ENCODE peak calls at places on chromosomes 7 and 10, in eight cellular contexts. B is fibroblast of mammary gland, Q is H1, C is dorsolateral prefrontal cortex, G is AG04450, X is AG09309, R is epithelial cell of esophagus, P is astrocyte of the spinal cord. O is an unnamed sample.

GRCh38 chr10:47028466-47028865 is 117.2 kb downstream of the PTPN20 start:
- DNase-seq in G (no peak), Q (no peak), X (no peak), P (no peak), C (no peak), R (no peak), B (no peak), O (no peak)

GRCh38 chr7:80244206-80244956 is 109.8 kb downstream of the GNAI1 start:
- DNase-seq in Q (no peak), G (no peak), R (no peak), B (peak; percentile 55), P (no peak), C (no peak), X (peak; percentile 32), O (no peak)

GRCh38 chr7:50824882-50825281 is 42.2 kb upstream of the GRB10 start:
- DNase-seq in X (no peak), Q (no peak), R (peak; percentile 64), C (no peak), P (no peak), B (no peak), G (no peak), O (no peak)

GRCh38 chr10:110392860-110393732 is 88.4 kb upstream of the SMNDC1 start:
- DNase-seq in R (peak; percentile 71), P (no peak), C (no peak), B (peak; percentile 93), G (peak; percentile 43), Q (no peak), X (peak; percentile 55), O (peak; percentile 33)

GRCh38 chr7:2510909-2511768 is 8.4 kb upstream of the LFNG start:
- DNase-seq in G (no peak), B (no peak), X (no peak), Q (no peak), C (no peak), R (no peak), P (no peak), O (no peak)

GRCh38 chr10:7170626-7171322 is 240.1 kb downstream of the SFMBT2 start:
- DNase-seq in Q (no peak), C (peak; percentile 65), G (no peak), B (no peak), X (no peak), R (no peak), P (peak; percentile 5), O (no peak)

GRCh38 chr7:156139633-156140032 is 327.4 kb upstream of the SHH start:
- DNase-seq in C (no peak), X (no peak), Q (no peak), B (no peak), G (no peak), R (no peak), P (no peak), O (no peak)

GRCh38 chr7:1708640-1709249 is 38.7 kb downstream of the ELFN1 start:
- DNase-seq in X (no peak), R (no peak), C (no peak), P (no peak), B (no peak), Q (no peak), G (no peak), O (no peak)

GRCh38 chr7:99499356-99499712 is 747 bp downstream of the ZNF394 start:
- DNase-seq in X (no peak), G (no peak), P (peak; percentile 4), B (peak; percentile 17), C (no peak), Q (no peak), R (peak; percentile 20), O (no peak)

GRCh38 chr10:88991161-88991899 is 732 bp downstream of the FAS start:
- DNase-seq in P (peak; percentile 82), X (no peak), G (no peak), C (peak; percentile 16), R (peak; percentile 82), B (peak; percentile 81), Q (no peak), O (peak; percentile 68)

GRCh38 chr10:104315486-104315921 is 22.8 kb downstream of the ITPRIP start:
- DNase-seq in R (no peak), X (no peak), P (no peak), Q (no peak), B (no peak), C (no peak), G (no peak), O (no peak)

GRCh38 chr7:100465299-100465698 is 1.2 kb upstream of the SPACDR start:
- DNase-seq in G (no peak), X (no peak), C (no peak), B (no peak), Q (no peak), R (no peak), P (no peak), O (no peak)

GRCh38 chr7:108340856-108341411 is 115.3 kb downstream of the NRCAM start:
- DNase-seq in R (peak; percentile 55), B (no peak), G (no peak), C (no peak), X (no peak), Q (no peak), P (no peak), O (no peak)

GRCh38 chr10:21694646-21695045 is 160.6 kb downstream of the MLLT10 start:
- DNase-seq in R (no peak), B (peak; percentile 68), X (no peak), C (no peak), P (peak; percentile 66), G (peak; percentile 39), Q (no peak), O (no peak)

GRCh38 chr7:43658718-43659548 is 70.4 kb downstream of the COA1 start:
- DNase-seq in B (peak; percentile 88), R (peak; percentile 65), C (no peak), G (no peak), Q (no peak), X (peak; percentile 84), P (peak; percentile 89), O (no peak)

GRCh38 chr7:43485580-43485979 is 97.3 kb upstream of the STK17A start:
- DNase-seq in P (no peak), Q (no peak), C (no peak), X (no peak), B (no peak), R (peak; percentile 44), G (no peak), O (no peak)

GRCh38 chr10:86090807-86091206 is 275.8 kb downstream of the GRID1 start:
- DNase-seq in R (no peak), G (no peak), Q (no peak), C (no peak), X (no peak), P (no peak), B (no peak), O (no peak)
- H3K4me3 ChIP-seq in R (no peak overlapping the region), G (no peak overlapping the region), Q (no peak overlapping the region), C (no peak overlapping the region), X (no peak overlapping the region), P (no peak overlapping the region), B (no peak overlapping the region), O (no peak overlapping the region)

GRCh38 chr10:132942101-132942739 is at the start of gene CFAP46:
- DNase-seq in C (peak; percentile 59), P (peak; percentile 35), B (peak; percentile 30), G (no peak), R (peak; percentile 10), X (no peak), Q (no peak), O (peak; percentile 44)
- TF ChIP-seq CTCF in C (no peak), P (no peak), B (no peak), G (no peak), R (no peak), X (no peak), Q (no peak), O (no peak)

GRCh38 chr7:15685358-15686181 is 913 bp downstream of the MEOX2 start:
- DNase-seq in Q (no peak), X (peak; percentile 82), G (peak; percentile 23), C (no peak), B (peak; percentile 83), R (peak; percentile 21), P (peak; percentile 49), O (no peak)

GRCh38 chr7:15686957-15687644 is 618 bp upstream of the MEOX2 start:
- DNase-seq in G (no peak), X (no peak), R (no peak), C (no peak), B (no peak), Q (no peak), P (no peak), O (no peak)

GRCh38 chr7:15684834-15685233 is 1.6 kb downstream of the MEOX2 start:
- DNase-seq in P (no peak), C (no peak), B (peak; percentile 40), G (no peak), Q (no peak), X (no peak), R (no peak), O (no peak)

GRCh38 chr7:15687645-15688025 is 1.2 kb upstream of the MEOX2 start:
- DNase-seq in X (no peak), C (no peak), Q (no peak), P (no peak), G (no peak), R (no peak), B (no peak), O (no peak)

GRCh38 chr7:15686209-15686956 is at the start of gene MEOX2:
- DNase-seq in P (peak; percentile 70), C (no peak), B (peak; percentile 77), X (no peak), G (no peak), R (peak; percentile 34), Q (no peak), O (peak; percentile 57)
- H3K4me3 ChIP-seq in P (peak within 1 kb of the TSS; percentile 50), C (peak within 1 kb of the TSS; percentile 67), B (peak within 1 kb of the TSS; percentile 57), X (peak within 1 kb of the TSS; percentile 57), G (peak within 1 kb of the TSS; percentile 43), R (no peak within 1 kb of the TSS), Q (peak within 1 kb of the TSS; percentile 49), O (peak within 1 kb of the TSS; percentile 42)

GRCh38 chr10:126972622-126973414 is 67.6 kb downstream of the DOCK1 start:
- DNase-seq in G (peak; percentile 91), C (no peak), Q (no peak), P (peak; percentile 94), X (peak; percentile 83), B (peak; percentile 83), R (peak; percentile 76), O (no peak)

GRCh38 chr10:126975221-126975620 is 70.0 kb downstream of the DOCK1 start:
- DNase-seq in G (no peak), P (no peak), C (no peak), Q (no peak), X (no peak), B (no peak), R (no peak), O (no peak)

GRCh38 chr10:126966938-126967337 is 61.7 kb downstream of the DOCK1 start:
- DNase-seq in X (no peak), B (no peak), Q (no peak), P (no peak), G (no peak), R (no peak), C (no peak), O (no peak)

GRCh38 chr10:126964190-126964589 is 59.0 kb downstream of the DOCK1 start:
- DNase-seq in X (no peak), Q (no peak), C (no peak), P (no peak), B (no peak), R (no peak), G (no peak), O (no peak)

DNA sequence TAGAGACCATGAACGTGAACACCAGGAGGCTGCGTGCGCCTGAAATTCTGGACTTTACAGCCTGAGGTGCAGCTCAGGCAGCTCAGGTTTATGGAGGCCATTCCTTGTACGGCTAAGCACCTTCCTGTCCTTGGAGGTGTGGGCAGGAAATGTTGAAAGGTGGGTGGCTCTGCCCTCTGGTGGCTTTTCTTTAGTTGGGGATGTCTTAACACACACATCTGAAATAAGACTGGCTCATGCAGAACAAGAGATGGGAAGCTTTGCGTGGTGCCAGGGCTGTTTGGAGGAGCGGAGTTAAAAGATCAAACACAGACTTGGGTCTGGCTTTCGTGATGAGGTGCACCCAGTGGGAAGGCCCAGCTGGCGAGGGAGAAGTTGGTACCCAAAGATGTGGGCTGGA is 64.1 kb downstream of the DOCK1 start:
- DNase-seq in P (no peak), G (no peak), C (no peak), Q (no peak), R (peak; percentile 45), X (no peak), B (no peak), O (no peak)
- TF ChIP-seq CTCF in P (peak; percentile 22), G (peak; percentile 15), C (no peak), Q (peak; percentile 72), R (peak; percentile 32), X (peak; percentile 8), B (peak; percentile 8), O (no peak)

O was measured in lung.